ENCODE peak calls at places on chromosomes 3 and 15, in six cellular contexts. One of them, this sample, is unnamed.

GRCh38 chr3:61565569-61565968 is 4.2 kb downstream of the PTPRG start:
- DNase-seq in fibroblast of lung: no peak
- DNase-seq in mucosa of descending colon: no peak
- DNase-seq in psoas muscle: no peak
- DNase-seq in stomach: no peak
- DNase-seq in CD4-positive, CD25-positive, alpha-beta regulatory T cell: no peak
- DNase-seq in this sample: no peak

GRCh38 chr3:12886736-12887135 is 45.4 kb upstream of the RPL32 start:
- DNase-seq in stomach: no peak
- DNase-seq in CD4-positive, CD25-positive, alpha-beta regulatory T cell: no peak
- DNase-seq in fibroblast of lung: no peak
- DNase-seq in mucosa of descending colon: no peak
- DNase-seq in psoas muscle: peak; percentile 75
- DNase-seq in this sample: no peak

GRCh38 chr3:158802399-158803023 is 657 bp downstream of the MFSD1 start:
- DNase-seq in fibroblast of lung: no peak
- DNase-seq in stomach: no peak
- DNase-seq in psoas muscle: peak; percentile 52
- DNase-seq in mucosa of descending colon: no peak
- DNase-seq in CD4-positive, CD25-positive, alpha-beta regulatory T cell: no peak
- DNase-seq in this sample: no peak

GRCh38 chr15:70093481-70094309 is 4.0 kb downstream of the TLE3 start:
- DNase-seq in mucosa of descending colon: peak; percentile 57
- DNase-seq in CD4-positive, CD25-positive, alpha-beta regulatory T cell: no peak
- DNase-seq in fibroblast of lung: peak; percentile 61
- DNase-seq in psoas muscle: no peak
- DNase-seq in stomach: peak; percentile 85
- DNase-seq in this sample: no peak

GRCh38 chr3:153356908-153357307 is 194.9 kb downstream of the RAP2B start:
- DNase-seq in psoas muscle: no peak
- DNase-seq in stomach: no peak
- DNase-seq in mucosa of descending colon: no peak
- DNase-seq in CD4-positive, CD25-positive, alpha-beta regulatory T cell: no peak
- DNase-seq in fibroblast of lung: no peak
- DNase-seq in this sample: no peak

GRCh38 chr3:151971814-151972579 is 98.6 kb downstream of the SUCNR1 start:
- DNase-seq in fibroblast of lung: no peak
- DNase-seq in stomach: peak; percentile 45
- DNase-seq in psoas muscle: no peak
- DNase-seq in CD4-positive, CD25-positive, alpha-beta regulatory T cell: no peak
- DNase-seq in mucosa of descending colon: peak; percentile 27
- DNase-seq in this sample: peak; percentile 20

GRCh38 chr3:88031543-88032148 is 27.2 kb downstream of the CGGBP1 start:
- DNase-seq in stomach: no peak
- DNase-seq in fibroblast of lung: peak; percentile 67
- DNase-seq in mucosa of descending colon: no peak
- DNase-seq in CD4-positive, CD25-positive, alpha-beta regulatory T cell: peak; percentile 58
- DNase-seq in psoas muscle: no peak
- DNase-seq in this sample: peak; percentile 47

GRCh38 chr3:19994796-19995195 is 17.3 kb downstream of the PP2D1 start:
- DNase-seq in mucosa of descending colon: no peak
- DNase-seq in fibroblast of lung: no peak
- DNase-seq in stomach: no peak
- DNase-seq in psoas muscle: no peak
- DNase-seq in CD4-positive, CD25-positive, alpha-beta regulatory T cell: no peak
- DNase-seq in this sample: no peak

GRCh38 chr15:59657635-59658125 is 365 bp upstream of the GTF2A2 start:
- DNase-seq in psoas muscle: no peak
- DNase-seq in mucosa of descending colon: no peak
- DNase-seq in stomach: no peak
- DNase-seq in fibroblast of lung: no peak
- DNase-seq in CD4-positive, CD25-positive, alpha-beta regulatory T cell: no peak
- DNase-seq in this sample: no peak

GRCh38 chr3:170563712-170564423 is 22.0 kb downstream of the SLC7A14 start:
- DNase-seq in CD4-positive, CD25-positive, alpha-beta regulatory T cell: no peak
- DNase-seq in psoas muscle: no peak
- DNase-seq in mucosa of descending colon: no peak
- DNase-seq in stomach: no peak
- DNase-seq in fibroblast of lung: peak; percentile 47
- DNase-seq in this sample: no peak

GRCh38 chr3:188157971-188158370 is 4.0 kb downstream of the LPP start:
- DNase-seq in stomach: no peak
- DNase-seq in psoas muscle: no peak
- DNase-seq in CD4-positive, CD25-positive, alpha-beta regulatory T cell: no peak
- DNase-seq in fibroblast of lung: no peak
- DNase-seq in mucosa of descending colon: peak; percentile 60
- DNase-seq in this sample: no peak

GRCh38 chr3:133995264-133995663 is 34.5 kb downstream of the SLCO2A1 start:
- DNase-seq in stomach: no peak
- DNase-seq in mucosa of descending colon: no peak
- DNase-seq in psoas muscle: no peak
- DNase-seq in fibroblast of lung: no peak
- DNase-seq in CD4-positive, CD25-positive, alpha-beta regulatory T cell: no peak
- DNase-seq in this sample: no peak

GRCh38 chr3:114223146-114223545 is 14.2 kb downstream of the ZNF80 start:
- DNase-seq in CD4-positive, CD25-positive, alpha-beta regulatory T cell: peak; percentile 64
- DNase-seq in mucosa of descending colon: no peak
- DNase-seq in fibroblast of lung: no peak
- DNase-seq in stomach: no peak
- DNase-seq in psoas muscle: no peak
- DNase-seq in this sample: no peak

GRCh38 chr15:88653200-88654064 is 14.6 kb downstream of the ISG20 start:
- DNase-seq in fibroblast of lung: no peak
- DNase-seq in stomach: no peak
- DNase-seq in CD4-positive, CD25-positive, alpha-beta regulatory T cell: no peak
- DNase-seq in mucosa of descending colon: no peak
- DNase-seq in psoas muscle: no peak
- DNase-seq in this sample: no peak

GRCh38 chr3:117133066-117133465 is 423.5 kb downstream of the TUSC7 start:
- DNase-seq in psoas muscle: no peak
- DNase-seq in mucosa of descending colon: no peak
- DNase-seq in stomach: no peak
- DNase-seq in CD4-positive, CD25-positive, alpha-beta regulatory T cell: no peak
- DNase-seq in fibroblast of lung: peak; percentile 60
- DNase-seq in this sample: no peak

GRCh38 chr15:80308002-80308401 is 56.0 kb upstream of the CTXND1 start:
- DNase-seq in stomach: no peak
- DNase-seq in fibroblast of lung: no peak
- DNase-seq in CD4-positive, CD25-positive, alpha-beta regulatory T cell: no peak
- DNase-seq in psoas muscle: no peak
- DNase-seq in mucosa of descending colon: no peak
- DNase-seq in this sample: peak; percentile 58

GRCh38 chr15:101723161-101723873 is 956 bp downstream of the TARS3 start:
- DNase-seq in mucosa of descending colon: peak; percentile 27
- DNase-seq in psoas muscle: no peak
- DNase-seq in stomach: no peak
- DNase-seq in CD4-positive, CD25-positive, alpha-beta regulatory T cell: peak; percentile 7
- DNase-seq in fibroblast of lung: peak; percentile 15
- DNase-seq in this sample: peak; percentile 20

GRCh38 chr3:425094-425493 is 228.5 kb downstream of the CHL1 start:
- DNase-seq in fibroblast of lung: no peak
- DNase-seq in mucosa of descending colon: no peak
- DNase-seq in CD4-positive, CD25-positive, alpha-beta regulatory T cell: no peak
- DNase-seq in psoas muscle: no peak
- DNase-seq in stomach: no peak
- DNase-seq in this sample: no peak

GRCh38 chr15:70514236-70514635 is 249.1 kb downstream of the UACA start:
- DNase-seq in mucosa of descending colon: no peak
- DNase-seq in stomach: no peak
- DNase-seq in CD4-positive, CD25-positive, alpha-beta regulatory T cell: no peak
- DNase-seq in fibroblast of lung: no peak
- DNase-seq in psoas muscle: no peak
- DNase-seq in this sample: no peak

GRCh38 chr3:11717301-11717700 is 73.6 kb upstream of the VGLL4 start:
- DNase-seq in mucosa of descending colon: no peak
- DNase-seq in stomach: no peak
- DNase-seq in fibroblast of lung: peak; percentile 38
- DNase-seq in CD4-positive, CD25-positive, alpha-beta regulatory T cell: no peak
- DNase-seq in psoas muscle: no peak
- DNase-seq in this sample: no peak

GRCh38 chr15:52102468-52102867 is 10.1 kb downstream of the BCL2L10 start:
- DNase-seq in CD4-positive, CD25-positive, alpha-beta regulatory T cell: no peak
- DNase-seq in mucosa of descending colon: no peak
- DNase-seq in stomach: no peak
- DNase-seq in fibroblast of lung: peak; percentile 93
- DNase-seq in psoas muscle: no peak
- DNase-seq in this sample: no peak

GRCh38 chr3:197404754-197405153 is 106.3 kb upstream of the DLG1 start:
- DNase-seq in psoas muscle: no peak
- DNase-seq in mucosa of descending colon: no peak
- DNase-seq in stomach: no peak
- DNase-seq in CD4-positive, CD25-positive, alpha-beta regulatory T cell: no peak
- DNase-seq in fibroblast of lung: no peak
- DNase-seq in this sample: no peak

GRCh38 chr3:111338059-111338698 is 203.8 kb upstream of the CD96 start:
- DNase-seq in mucosa of descending colon: peak; percentile 31
- DNase-seq in CD4-positive, CD25-positive, alpha-beta regulatory T cell: no peak
- DNase-seq in stomach: peak; percentile 73
- DNase-seq in fibroblast of lung: peak; percentile 89
- DNase-seq in psoas muscle: no peak
- DNase-seq in this sample: peak; percentile 79

GRCh38 chr3:24123596-24123995 is 178.5 kb downstream of the NR1D2 start:
- DNase-seq in CD4-positive, CD25-positive, alpha-beta regulatory T cell: no peak
- DNase-seq in mucosa of descending colon: no peak
- DNase-seq in stomach: no peak
- DNase-seq in fibroblast of lung: peak; percentile 33
- DNase-seq in psoas muscle: no peak
- DNase-seq in this sample: no peak

GRCh38 chr3:21920431-21920830 is 169.4 kb upstream of the ZNF385D start:
- DNase-seq in CD4-positive, CD25-positive, alpha-beta regulatory T cell: no peak
- DNase-seq in fibroblast of lung: peak; percentile 85
- DNase-seq in mucosa of descending colon: no peak
- DNase-seq in psoas muscle: no peak
- DNase-seq in stomach: no peak
- DNase-seq in this sample: no peak

DNA sequence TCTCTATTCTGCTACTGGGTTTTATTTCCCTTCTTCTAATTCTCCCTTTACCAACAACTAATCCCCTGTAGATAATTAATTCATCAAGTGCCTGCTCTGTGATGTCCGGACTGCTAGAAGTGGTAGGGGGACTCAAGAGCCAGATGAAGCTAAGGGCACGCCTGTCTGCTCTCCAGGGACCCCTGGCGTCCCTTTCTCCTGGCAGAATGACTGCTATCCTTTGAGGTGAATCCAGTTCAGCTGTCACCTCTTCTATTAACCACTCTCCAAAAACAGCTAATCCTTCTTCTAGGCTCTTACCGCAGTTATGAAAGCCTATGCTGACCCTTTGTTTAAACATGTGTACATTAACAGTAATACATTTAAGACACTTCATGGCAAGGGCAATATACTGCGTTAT is 1.4 kb upstream of the CHRNA7 start:
- DNase-seq in mucosa of descending colon: no peak
- DNase-seq in CD4-positive, CD25-positive, alpha-beta regulatory T cell: no peak
- DNase-seq in stomach: no peak
- DNase-seq in psoas muscle: no peak
- DNase-seq in fibroblast of lung: no peak
- DNase-seq in this sample: peak; percentile 43
- H3K4me3 ChIP-seq in mucosa of descending colon: no peak overlapping the region
- H3K4me3 ChIP-seq in CD4-positive, CD25-positive, alpha-beta regulatory T cell: no peak overlapping the region
- H3K4me3 ChIP-seq in stomach: peak overlapping the region; percentile 59
- H3K4me3 ChIP-seq in psoas muscle: peak overlapping the region; percentile 83
- H3K4me3 ChIP-seq in fibroblast of lung: no peak overlapping the region
- H3K4me3 ChIP-seq in this sample: peak overlapping the region; percentile 54

GRCh38 chr15:68599560-68600071 is 20.8 kb downstream of the CORO2B start:
- DNase-seq in psoas muscle: peak; percentile 46
- DNase-seq in fibroblast of lung: peak; percentile 72
- DNase-seq in CD4-positive, CD25-positive, alpha-beta regulatory T cell: no peak
- DNase-seq in stomach: no peak
- DNase-seq in mucosa of descending colon: no peak
- DNase-seq in this sample: peak; percentile 98

GRCh38 chr15:68599153-68599545 is 20.4 kb downstream of the CORO2B start:
- DNase-seq in mucosa of descending colon: no peak
- DNase-seq in CD4-positive, CD25-positive, alpha-beta regulatory T cell: no peak
- DNase-seq in psoas muscle: peak; percentile 1
- DNase-seq in stomach: no peak
- DNase-seq in fibroblast of lung: no peak
- DNase-seq in this sample: no peak

GRCh38 chr15:68597581-68597980 is 18.8 kb downstream of the CORO2B start:
- DNase-seq in fibroblast of lung: no peak
- DNase-seq in mucosa of descending colon: no peak
- DNase-seq in CD4-positive, CD25-positive, alpha-beta regulatory T cell: no peak
- DNase-seq in stomach: no peak
- DNase-seq in psoas muscle: peak; percentile 13
- DNase-seq in this sample: no peak

GRCh38 chr15:68596691-68597090 is 17.9 kb downstream of the CORO2B start:
- DNase-seq in stomach: no peak
- DNase-seq in CD4-positive, CD25-positive, alpha-beta regulatory T cell: no peak
- DNase-seq in mucosa of descending colon: no peak
- DNase-seq in fibroblast of lung: no peak
- DNase-seq in psoas muscle: peak; percentile 47
- DNase-seq in this sample: no peak

GRCh38 chr15:68598171-68599152 is 19.7 kb downstream of the CORO2B start:
- DNase-seq in psoas muscle: peak; percentile 56
- DNase-seq in mucosa of descending colon: no peak
- DNase-seq in CD4-positive, CD25-positive, alpha-beta regulatory T cell: no peak
- DNase-seq in fibroblast of lung: peak; percentile 49
- DNase-seq in stomach: no peak
- DNase-seq in this sample: no peak
- H3K4me1 ChIP-seq in psoas muscle: no peaks in the 10 kb centered on the region
- H3K4me1 ChIP-seq in mucosa of descending colon: no peaks in the 10 kb centered on the region
- H3K4me1 ChIP-seq in CD4-positive, CD25-positive, alpha-beta regulatory T cell: no peaks in the 10 kb centered on the region
- H3K4me1 ChIP-seq in fibroblast of lung: peaks cover 34% of the 10 kb centered on the region
- H3K4me1 ChIP-seq in stomach: peaks cover 11% of the 10 kb centered on the region
- H3K4me1 ChIP-seq in this sample: peaks cover 24% of the 10 kb centered on the region

GRCh38 chr3:125053304-125053699 is 2.5 kb downstream of the HEG1 start:
- DNase-seq in fibroblast of lung: no peak
- DNase-seq in stomach: no peak
- DNase-seq in CD4-positive, CD25-positive, alpha-beta regulatory T cell: no peak
- DNase-seq in mucosa of descending colon: no peak
- DNase-seq in psoas muscle: no peak
- DNase-seq in this sample: no peak

GRCh38 chr3:125051205-125051604 is 4.6 kb downstream of the HEG1 start:
- DNase-seq in mucosa of descending colon: no peak
- DNase-seq in stomach: no peak
- DNase-seq in psoas muscle: no peak
- DNase-seq in CD4-positive, CD25-positive, alpha-beta regulatory T cell: no peak
- DNase-seq in fibroblast of lung: no peak
- DNase-seq in this sample: no peak

GRCh38 chr3:125052671-125053303 is 3.0 kb downstream of the HEG1 start:
- DNase-seq in psoas muscle: no peak
- DNase-seq in mucosa of descending colon: no peak
- DNase-seq in CD4-positive, CD25-positive, alpha-beta regulatory T cell: no peak
- DNase-seq in fibroblast of lung: peak; percentile 77
- DNase-seq in stomach: no peak
- DNase-seq in this sample: peak; percentile 74

GRCh38 chr3:125050486-125051172 is 5.2 kb downstream of the HEG1 start:
- DNase-seq in stomach: no peak
- DNase-seq in CD4-positive, CD25-positive, alpha-beta regulatory T cell: no peak
- DNase-seq in psoas muscle: no peak
- DNase-seq in fibroblast of lung: no peak
- DNase-seq in mucosa of descending colon: no peak
- DNase-seq in this sample: no peak

GRCh38 chr3:125051715-125052581 is 3.8 kb downstream of the HEG1 start:
- DNase-seq in fibroblast of lung: peak; percentile 71
- DNase-seq in stomach: no peak
- DNase-seq in mucosa of descending colon: peak; percentile 53
- DNase-seq in psoas muscle: peak; percentile 74
- DNase-seq in CD4-positive, CD25-positive, alpha-beta regulatory T cell: peak; percentile 55
- DNase-seq in this sample: peak; percentile 28
- H3K4me3 ChIP-seq in fibroblast of lung: peak overlapping the region; percentile 78
- H3K4me3 ChIP-seq in stomach: no peak overlapping the region
- H3K4me3 ChIP-seq in mucosa of descending colon: no peak overlapping the region
- H3K4me3 ChIP-seq in psoas muscle: peak overlapping the region; percentile 87
- H3K4me3 ChIP-seq in CD4-positive, CD25-positive, alpha-beta regulatory T cell: peak overlapping the region; percentile 90
- H3K4me3 ChIP-seq in this sample: no peak overlapping the region

GRCh38 chr15:40955930-40956542 is 2.8 kb downstream of the CHAC1 start:
- DNase-seq in stomach: no peak
- DNase-seq in fibroblast of lung: no peak
- DNase-seq in CD4-positive, CD25-positive, alpha-beta regulatory T cell: no peak
- DNase-seq in mucosa of descending colon: no peak
- DNase-seq in psoas muscle: peak; percentile 76
- DNase-seq in this sample: no peak
- H3K4me1 ChIP-seq in stomach: peaks cover 43% of the 10 kb centered on the region
- H3K4me1 ChIP-seq in fibroblast of lung: peaks cover 2% of the 10 kb centered on the region
- H3K4me1 ChIP-seq in CD4-positive, CD25-positive, alpha-beta regulatory T cell: peaks cover 15% of the 10 kb centered on the region
- H3K4me1 ChIP-seq in mucosa of descending colon: peaks cover 12% of the 10 kb centered on the region
- H3K4me1 ChIP-seq in psoas muscle: peaks cover 44% of the 10 kb centered on the region
- H3K4me1 ChIP-seq in this sample: peaks cover 22% of the 10 kb centered on the region

This sample was measured in HAP-1.